ENCODE peak calls at places on chromosome 16, in five cellular contexts. One of them, this sample, is unnamed.

GRCh38 chr16:54720259-54720658 is 210.4 kb upstream of the IRX5 start:
- DNase-seq in amniotic epithelial cell: no peak
- DNase-seq in A549: no peak
- DNase-seq in SIG-M5: no peak
- DNase-seq in spleen: no peak
- DNase-seq in this sample: no peak

GRCh38 chr16:50747206-50747956 is 5.5 kb downstream of the CYLD start:
- DNase-seq in amniotic epithelial cell: no peak
- DNase-seq in A549: no peak
- DNase-seq in SIG-M5: no peak
- DNase-seq in spleen: no peak
- DNase-seq in this sample: peak

GRCh38 chr16:27281285-27281684 is 12.7 kb upstream of the NSMCE1 start:
- DNase-seq in amniotic epithelial cell: no peak
- DNase-seq in A549: no peak
- DNase-seq in SIG-M5: no peak
- DNase-seq in spleen: no peak
- DNase-seq in this sample: no peak

GRCh38 chr16:11017499-11017898 is 73.1 kb downstream of the CLEC16A start:
- DNase-seq in amniotic epithelial cell: no peak
- DNase-seq in A549: no peak
- DNase-seq in SIG-M5: no peak
- DNase-seq in spleen: no peak
- DNase-seq in this sample: no peak

GRCh38 chr16:28974007-28974436 is 556 bp upstream of the SPNS1 start:
- DNase-seq in amniotic epithelial cell: peak
- DNase-seq in A549: peak
- DNase-seq in SIG-M5: no peak
- DNase-seq in spleen: peak
- DNase-seq in this sample: no peak

GRCh38 chr16:985646-986400 is 4.3 kb downstream of the SOX8 start:
- DNase-seq in amniotic epithelial cell: no peak
- DNase-seq in A549: no peak
- DNase-seq in SIG-M5: no peak
- DNase-seq in spleen: no peak
- DNase-seq in this sample: no peak

GRCh38 chr16:80744856-80745255 is 59.5 kb downstream of the CDYL2 start:
- DNase-seq in amniotic epithelial cell: no peak
- DNase-seq in A549: no peak
- DNase-seq in SIG-M5: no peak
- DNase-seq in spleen: no peak
- DNase-seq in this sample: no peak

GRCh38 chr16:30376508-30376907 is 1.9 kb downstream of the MYL11 start:
- DNase-seq in amniotic epithelial cell: no peak
- DNase-seq in A549: no peak
- DNase-seq in SIG-M5: no peak
- DNase-seq in spleen: no peak
- DNase-seq in this sample: no peak

GRCh38 chr16:18834873-18835272 is 33.5 kb upstream of the ARL6IP1 start:
- DNase-seq in amniotic epithelial cell: peak
- DNase-seq in A549: no peak
- DNase-seq in SIG-M5: no peak
- DNase-seq in spleen: no peak
- DNase-seq in this sample: no peak

GRCh38 chr16:27401768-27402568 is at the start of gene IL21R:
- DNase-seq in amniotic epithelial cell: peak
- DNase-seq in A549: no peak
- DNase-seq in SIG-M5: no peak
- DNase-seq in spleen: peak
- DNase-seq in this sample: peak

GRCh38 chr16:50263940-50264929 is 2.1 kb upstream of the ADCY7 start:
- DNase-seq in amniotic epithelial cell: no peak
- DNase-seq in A549: no peak
- DNase-seq in SIG-M5: no peak
- DNase-seq in spleen: no peak
- DNase-seq in this sample: no peak

GRCh38 chr16:4505356-4506153 is 29.4 kb downstream of the HMOX2 start:
- DNase-seq in amniotic epithelial cell: no peak
- DNase-seq in A549: no peak
- DNase-seq in SIG-M5: peak
- DNase-seq in spleen: peak
- DNase-seq in this sample: peak

GRCh38 chr16:48978501-48978900 is 303.1 kb downstream of the CBLN1 start:
- DNase-seq in amniotic epithelial cell: no peak
- DNase-seq in A549: no peak
- DNase-seq in SIG-M5: no peak
- DNase-seq in spleen: no peak
- DNase-seq in this sample: no peak

GRCh38 chr16:68116256-68116853 is 31.2 kb downstream of the NFATC3 start:
- DNase-seq in amniotic epithelial cell: peak
- DNase-seq in A549: peak
- DNase-seq in SIG-M5: no peak
- DNase-seq in spleen: no peak
- DNase-seq in this sample: no peak

GRCh38 chr16:20729141-20729540 is 12.5 kb downstream of the THUMPD1 start:
- DNase-seq in amniotic epithelial cell: no peak
- DNase-seq in A549: no peak
- DNase-seq in SIG-M5: no peak
- DNase-seq in spleen: no peak
- DNase-seq in this sample: no peak